ENCODE peak calls at places on chromosomes 5 and 9, in seven cellular contexts. T is A549, Q is PC-9, C is neuronal stem cell, S is GM12878, W is fibroblast of lung, P is HCT116. V is an unnamed sample.

GRCh38 chr5:3201121-3201520 is 394.5 kb upstream of the IRX1 start:
- DNase-seq in C (no peak), T (no peak), W (no peak), Q (no peak), S (no peak), P (no peak), V (no peak)

GRCh38 chr5:132895719-132896305 is 22.3 kb downstream of the LEAP2 start:
- DNase-seq in S (no peak), T (no peak), Q (no peak), W (no peak), C (no peak), P (no peak), V (no peak)

GRCh38 chr5:111095982-111096381 is 3.8 kb downstream of the WDR36 start:
- DNase-seq in T (no peak), W (no peak), P (no peak), Q (no peak), S (no peak), C (no peak), V (no peak)

GRCh38 chr9:95313010-95313498 is 4.5 kb downstream of the FANCC start:
- DNase-seq in T (peak), Q (peak), S (no peak), W (peak), C (no peak), P (peak), V (peak)

GRCh38 chr9:14584571-14584970 is 108.7 kb downstream of the ZDHHC21 start:
- DNase-seq in P (no peak), C (no peak), W (no peak), S (no peak), T (no peak), Q (no peak), V (no peak)

GRCh38 chr5:14161825-14162556 is 18.8 kb downstream of the TRIO start:
- DNase-seq in P (no peak), T (no peak), Q (no peak), W (peak), C (no peak), S (no peak), V (no peak)

GRCh38 chr9:88874391-88874790 is 116.9 kb upstream of the S1PR3 start:
- DNase-seq in W (peak), T (peak), P (no peak), Q (no peak), C (no peak), S (no peak), V (peak)

GRCh38 chr9:135608294-135608998 is 30.9 kb downstream of the GLT6D1 start:
- DNase-seq in P (no peak), T (no peak), C (no peak), S (no peak), Q (no peak), W (no peak), V (no peak)

GRCh38 chr9:70924380-70924779 is 197.0 kb downstream of the TRPM3 start:
- DNase-seq in P (no peak), Q (no peak), W (peak), S (no peak), C (no peak), T (no peak), V (peak)

GRCh38 chr5:10124287-10124686 is 125.4 kb downstream of the ATPSCKMT start:
- DNase-seq in S (no peak), T (no peak), C (no peak), W (no peak), P (no peak), Q (no peak), V (no peak)

GRCh38 chr9:36999728-37000333 is 34.2 kb downstream of the PAX5 start:
- DNase-seq in S (no peak), Q (no peak), W (no peak), C (no peak), T (no peak), P (no peak), V (no peak)

GRCh38 chr5:68086857-68087256 is 128.7 kb upstream of the PIK3R1 start:
- DNase-seq in Q (no peak), P (no peak), T (no peak), W (peak), C (no peak), S (no peak), V (peak)

DNA sequence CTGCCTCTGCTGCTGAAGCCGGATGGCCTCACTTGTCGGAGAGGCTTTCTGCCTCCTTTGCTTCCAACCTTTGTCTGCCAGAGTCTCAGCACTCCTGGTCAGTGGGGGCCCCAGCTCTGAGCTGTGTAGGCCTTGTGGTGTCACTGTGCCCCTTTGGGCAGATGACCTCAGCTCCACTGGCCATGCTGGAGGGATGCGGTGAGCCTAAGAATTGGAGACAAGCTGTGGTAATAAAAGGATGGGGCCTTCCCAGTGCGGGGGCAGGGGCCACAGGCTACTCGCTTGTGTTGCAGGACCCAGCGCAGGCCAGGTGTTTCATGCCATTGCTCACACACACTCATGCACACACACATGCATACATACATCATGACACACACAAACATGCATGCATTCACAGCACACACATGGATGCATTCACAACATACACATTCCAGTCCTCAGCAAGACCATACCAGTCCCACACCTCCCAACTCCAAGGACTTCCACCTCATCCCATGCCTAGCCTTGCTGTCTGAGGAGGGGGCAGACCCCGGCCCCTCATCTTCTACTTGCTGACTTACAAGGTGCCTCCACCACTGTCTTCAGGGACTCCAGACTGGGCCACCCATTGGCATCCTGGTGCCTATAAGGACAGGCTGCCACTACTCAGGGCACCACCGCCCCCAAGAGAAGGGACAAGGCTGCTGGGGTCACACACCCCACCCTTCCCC is 237.7 kb downstream of the SYK start:
- DNase-seq in C (no peak), Q (no peak), T (no peak), S (no peak), P (no peak), W (no peak), V (no peak)
- H3K4me2 ChIP-seq in C (no peak), Q (peak), T (no peak), S (no peak), P (no peak), W (no peak), V (no peak)

DNA sequence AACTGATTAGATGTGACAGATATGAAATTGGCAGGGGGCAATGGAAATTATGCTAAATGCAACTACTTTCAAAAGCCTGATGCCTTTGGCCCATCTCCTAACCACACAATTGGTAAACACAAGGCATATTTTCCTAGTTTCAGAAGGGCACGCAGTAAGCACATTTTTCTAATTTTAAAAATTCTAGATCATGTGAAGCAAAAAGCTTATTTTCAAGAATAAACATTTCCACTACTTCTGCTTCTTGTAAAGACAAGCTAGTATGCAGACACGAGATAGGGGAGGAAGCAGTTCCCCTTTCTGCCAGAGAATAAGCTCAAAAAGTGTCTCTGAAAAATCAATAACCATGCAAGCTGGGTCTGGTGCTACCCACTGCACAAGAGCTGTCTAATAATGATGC is 67.7 kb downstream of the ABCA1 start:
- DNase-seq in P (no peak), S (no peak), W (no peak), T (no peak), Q (no peak), C (no peak), V (no peak)
- H3K27ac ChIP-seq in P (no peak), S (no peak), W (no peak), T (no peak), Q (no peak), C (no peak), V (no peak)

GRCh38 chr5:80715887-80716286 is 61.1 kb upstream of the DHFR start:
- DNase-seq in C (no peak), S (no peak), T (no peak), Q (no peak), P (no peak), W (no peak), V (no peak)

GRCh38 chr5:80712914-80713313 is 58.1 kb upstream of the DHFR start:
- DNase-seq in W (no peak), T (no peak), C (no peak), S (no peak), P (no peak), Q (no peak), V (no peak)

GRCh38 chr5:80713640-80714039 is 58.9 kb upstream of the DHFR start:
- DNase-seq in P (no peak), C (no peak), W (no peak), Q (no peak), S (no peak), T (no peak), V (no peak)

GRCh38 chr5:80711938-80712337 is 57.2 kb upstream of the DHFR start:
- DNase-seq in S (no peak), T (peak), C (peak), P (peak), Q (no peak), W (peak), V (no peak)

DNA sequence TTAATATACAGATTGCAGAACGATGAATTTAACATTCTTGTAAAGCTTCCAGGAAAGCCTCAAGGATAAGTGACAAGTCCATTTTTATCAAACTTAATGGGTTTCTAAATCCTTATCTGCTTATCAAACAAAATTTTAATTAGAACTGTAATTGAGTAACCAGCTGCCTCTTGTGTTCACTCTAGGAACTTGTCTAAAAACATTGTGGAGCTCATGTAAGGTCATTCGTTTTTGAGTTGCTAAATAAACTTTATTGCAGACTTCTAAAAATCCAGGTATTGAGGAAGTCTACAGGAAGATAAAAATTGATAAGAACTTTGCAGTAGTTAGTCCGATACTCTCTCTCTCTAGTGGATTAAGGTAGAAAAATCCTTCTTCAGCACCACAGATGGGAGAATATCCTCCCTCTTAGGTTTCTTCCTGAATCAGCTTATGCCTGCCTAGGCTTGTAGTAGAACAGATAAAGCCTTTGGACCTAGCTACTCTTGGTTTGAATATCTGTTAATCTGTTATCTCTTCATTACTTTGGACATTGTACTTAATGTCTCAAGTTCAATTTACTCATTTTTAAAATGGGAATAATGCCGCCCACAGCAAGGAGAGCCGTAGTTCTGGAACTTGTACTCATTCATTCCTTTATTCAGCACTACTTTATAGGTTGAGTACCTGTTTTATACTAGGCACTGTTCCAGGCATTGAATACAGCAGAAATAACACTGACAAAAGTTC is 60.0 kb upstream of the DHFR start:
- DNase-seq in T (no peak), S (no peak), W (no peak), Q (no peak), C (no peak), P (no peak), V (no peak)
- H3K4me2 ChIP-seq in T (no peak), S (no peak), W (no peak), Q (no peak), C (no peak), P (no peak), V (no peak)

DNA sequence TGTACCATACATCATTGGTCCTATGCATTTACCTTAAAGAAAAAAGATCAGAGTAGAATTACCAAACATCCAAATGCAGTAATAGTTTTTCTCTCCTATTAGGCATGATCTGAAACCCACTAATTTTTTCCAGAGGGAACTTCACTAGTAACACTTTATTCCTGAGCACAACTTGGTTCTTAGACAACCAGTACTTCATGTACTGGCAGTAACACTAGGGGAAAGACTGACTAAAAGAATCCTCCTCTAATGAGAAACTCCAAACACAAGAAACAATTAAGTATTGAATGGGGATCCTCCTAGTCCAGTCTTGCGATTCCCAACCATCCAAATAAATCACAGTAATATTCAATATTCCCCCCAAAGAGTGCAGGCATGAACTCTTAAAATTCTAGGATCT is 49.0 kb downstream of the ZNF608 start:
- DNase-seq in T (no peak), Q (no peak), C (no peak), W (no peak), P (no peak), S (no peak), V (no peak)
- H3K27ac ChIP-seq in T (no peak), Q (no peak), C (peak), W (no peak), P (no peak), S (no peak), V (no peak)

GRCh38 chr9:91486699-91487497 is 63.3 kb upstream of the NFIL3 start:
- DNase-seq in S (no peak), W (peak), P (no peak), C (no peak), Q (no peak), T (no peak), V (peak)
- H3K4me2 ChIP-seq in S (no peak), W (no peak), P (no peak), C (no peak), Q (no peak), T (no peak), V (peak)